ENCODE peak calls at places on chromosomes 12 and 14, in five cellular contexts. T is K562, I is HepG2, L is GM12878, P is H1. B is an unnamed sample.

GRCh38 chr12:109685574-109686447 is 27.8 kb upstream of the FAM222A start:
- DNase-seq in T (no peak), I (no peak), L (no peak), P (no peak), B (no peak)

GRCh38 chr14:77302926-77303325 is 17.8 kb downstream of the POMT2 start:
- DNase-seq in T (peak), I (peak), L (no peak), P (no peak), B (peak)

GRCh38 chr12:98823012-98823411 is 177.9 kb downstream of the APAF1 start:
- DNase-seq in T (no peak), I (peak), L (no peak), P (no peak), B (no peak)

GRCh38 chr12:100741084-100741711 is 53.4 kb upstream of the ANO4 start:
- DNase-seq in T (peak), I (peak), L (no peak), P (no peak), B (peak)

GRCh38 chr14:63897706-63898105 is 44.9 kb downstream of the SYNE2 start:
- DNase-seq in T (no peak), I (no peak), L (no peak), P (no peak), B (no peak)

GRCh38 chr12:116261525-116262100 is 15.9 kb downstream of the MED13L start:
- DNase-seq in T (no peak), I (no peak), L (no peak), P (no peak), B (no peak)

GRCh38 chr12:57837779-57838562 is 8.6 kb downstream of the CTDSP2 start:
- DNase-seq in T (no peak), I (no peak), L (no peak), P (no peak), B (no peak)

GRCh38 chr12:80269953-80270552 is 170.7 kb downstream of the OTOGL start:
- DNase-seq in T (peak), I (peak), L (no peak), P (no peak), B (peak)

GRCh38 chr14:65354715-65355114 is 57.8 kb upstream of the FUT8 start:
- DNase-seq in T (no peak), I (no peak), L (no peak), P (no peak), B (no peak)

GRCh38 chr12:10722502-10722904 is 620 bp downstream of the YBX3 start:
- DNase-seq in T (peak), I (peak), L (no peak), P (peak), B (no peak)

GRCh38 chr12:14937689-14938088 is 648 bp downstream of the ERP27 start:
- DNase-seq in T (no peak), I (no peak), L (no peak), P (no peak), B (peak)

GRCh38 chr14:99573000-99573330 is 31.0 kb downstream of the CCDC85C start:
- DNase-seq in T (no peak), I (no peak), L (no peak), P (no peak), B (no peak)

GRCh38 chr14:75295061-75295461 is 16.4 kb downstream of the FOS start:
- DNase-seq in T (peak), I (no peak), L (no peak), P (peak), B (no peak)

GRCh38 chr12:34290191-34290995 is 268.1 kb downstream of the ALG10 start:
- DNase-seq in T (no peak), I (no peak), L (no peak), P (no peak), B (no peak)

GRCh38 chr12:50102186-50102585 is 1.6 kb upstream of the GPD1 start:
- DNase-seq in T (no peak), I (no peak), L (no peak), P (no peak), B (no peak)

GRCh38 chr12:50104614-50105366 is 982 bp downstream of the GPD1 start:
- DNase-seq in T (no peak), I (peak), L (no peak), P (no peak), B (no peak)

GRCh38 chr12:50102648-50103309 is 1.0 kb upstream of the GPD1 start:
- DNase-seq in T (no peak), I (no peak), L (no peak), P (no peak), B (no peak)

GRCh38 chr12:50103767-50104321 is at the start of gene GPD1:
- DNase-seq in T (peak), I (peak), L (no peak), P (peak), B (peak)

GRCh38 chr12:50103351-50103750 is 457 bp upstream of the GPD1 start:
- DNase-seq in T (no peak), I (no peak), L (no peak), P (no peak), B (no peak)
- TF ChIP-seq POLR2AphosphoS5 in T (no peak), I (no peak), L (no peak), P (no peak), B (no peak)

GRCh38 chr12:23980826-23981225 is 31.4 kb upstream of the SOX5 start:
- DNase-seq in T (no peak), I (no peak), L (no peak), P (no peak), B (no peak)
- TF ChIP-seq ATF3 in T (no peak), I (no peak), L (no peak), P (no peak), B (no peak)

GRCh38 chr12:47715393-47715876 is 9.6 kb upstream of the RPAP3 start:
- DNase-seq in T (peak), I (peak), L (no peak), P (peak), B (peak)

GRCh38 chr12:47718531-47718930 is 6.8 kb downstream of the ENDOU start:
- DNase-seq in T (no peak), I (no peak), L (no peak), P (peak), B (no peak)

GRCh38 chr12:47717046-47717442 is 8.2 kb downstream of the ENDOU start:
- DNase-seq in T (no peak), I (no peak), L (no peak), P (no peak), B (no peak)

GRCh38 chr12:47715877-47716548 is 9.3 kb downstream of the ENDOU start:
- DNase-seq in T (no peak), I (no peak), L (no peak), P (peak), B (no peak)

GRCh38 chr12:47717443-47718193 is 7.7 kb downstream of the ENDOU start:
- DNase-seq in T (peak), I (peak), L (no peak), P (peak), B (no peak)
- TF ChIP-seq POLR2AphosphoS5 in T (no peak), I (no peak), L (no peak), P (no peak), B (no peak)

GRCh38 chr12:20213851-20214250 is 154.5 kb upstream of the PDE3A start:
- DNase-seq in T (no peak), I (no peak), L (no peak), P (no peak), B (no peak)
- TF ChIP-seq ATF3 in T (no peak), I (no peak), L (no peak), P (no peak), B (no peak)

GRCh38 chr14:102602421-102603292 is 10.2 kb downstream of the RCOR1 start:
- DNase-seq in T (no peak), I (no peak), L (no peak), P (no peak), B (no peak)
- TF ChIP-seq POLR2AphosphoS5 in T (no peak), I (no peak), L (no peak), P (no peak), B (no peak)

B was measured in HCT116.